ENCODE peak calls at places on chromosomes 12 and 14, in six cellular contexts. One of them, this sample, is unnamed. For H3K36me3, the result is how much of the 10 kb centered on the place peaks cover.

GRCh38 chr12:16220120-16220519 is 57.4 kb downstream of the SLC15A5 start:
- DNase-seq in BJ: no peak
- DNase-seq in tibial artery: no peak
- DNase-seq in mammary epithelial cell: no peak
- DNase-seq in left ventricle myocardium inferior: no peak
- DNase-seq in mucosa of descending colon: no peak
- DNase-seq in this sample: no peak

GRCh38 chr12:28937196-28937595 is 211.9 kb upstream of the FAR2 start:
- DNase-seq in BJ: no peak
- DNase-seq in tibial artery: no peak
- DNase-seq in mammary epithelial cell: peak
- DNase-seq in left ventricle myocardium inferior: no peak
- DNase-seq in mucosa of descending colon: no peak
- DNase-seq in this sample: peak

GRCh38 chr12:116958402-116959197 is 47.9 kb downstream of the FBXW8 start:
- DNase-seq in BJ: no peak
- DNase-seq in tibial artery: no peak
- DNase-seq in mammary epithelial cell: no peak
- DNase-seq in left ventricle myocardium inferior: no peak
- DNase-seq in mucosa of descending colon: no peak
- DNase-seq in this sample: no peak

GRCh38 chr12:50390284-50390683 is 6.1 kb downstream of the FAM186A start:
- DNase-seq in BJ: peak
- DNase-seq in tibial artery: no peak
- DNase-seq in mammary epithelial cell: peak
- DNase-seq in left ventricle myocardium inferior: no peak
- DNase-seq in mucosa of descending colon: no peak
- DNase-seq in this sample: peak

GRCh38 chr12:27866382-27867101 is 86.5 kb upstream of the MANSC4 start:
- DNase-seq in BJ: no peak
- DNase-seq in tibial artery: no peak
- DNase-seq in mammary epithelial cell: peak
- DNase-seq in left ventricle myocardium inferior: no peak
- DNase-seq in mucosa of descending colon: no peak
- DNase-seq in this sample: no peak

GRCh38 chr14:74486164-74486563 is 6.9 kb downstream of the NPC2 start:
- DNase-seq in BJ: no peak
- DNase-seq in tibial artery: no peak
- DNase-seq in mammary epithelial cell: no peak
- DNase-seq in left ventricle myocardium inferior: no peak
- DNase-seq in mucosa of descending colon: no peak
- DNase-seq in this sample: no peak

GRCh38 chr14:73269729-73270651 is 32.7 kb downstream of the PAPLN start:
- DNase-seq in BJ: no peak
- DNase-seq in tibial artery: peak
- DNase-seq in mammary epithelial cell: no peak
- DNase-seq in left ventricle myocardium inferior: peak
- DNase-seq in mucosa of descending colon: peak
- DNase-seq in this sample: no peak

GRCh38 chr12:3622732-3623690 is 129.9 kb downstream of the CRACR2A start:
- DNase-seq in BJ: no peak
- DNase-seq in tibial artery: no peak
- DNase-seq in mammary epithelial cell: no peak
- DNase-seq in left ventricle myocardium inferior: no peak
- DNase-seq in mucosa of descending colon: no peak
- DNase-seq in this sample: no peak

GRCh38 chr14:54488318-54488645 is 498 bp downstream of the GMFB start:
- DNase-seq in BJ: no peak
- DNase-seq in tibial artery: no peak
- DNase-seq in mammary epithelial cell: no peak
- DNase-seq in left ventricle myocardium inferior: no peak
- DNase-seq in mucosa of descending colon: no peak
- DNase-seq in this sample: no peak

GRCh38 chr14:41859336-41859735 is 252.7 kb downstream of the LRFN5 start:
- DNase-seq in BJ: no peak
- DNase-seq in tibial artery: no peak
- DNase-seq in mammary epithelial cell: no peak
- DNase-seq in left ventricle myocardium inferior: no peak
- DNase-seq in mucosa of descending colon: no peak
- DNase-seq in this sample: no peak

GRCh38 chr14:72633551-72633950 is 260.4 kb downstream of the DPF3 start:
- DNase-seq in BJ: no peak
- DNase-seq in tibial artery: no peak
- DNase-seq in mammary epithelial cell: no peak
- DNase-seq in left ventricle myocardium inferior: no peak
- DNase-seq in mucosa of descending colon: no peak
- DNase-seq in this sample: no peak

GRCh38 chr14:75059642-75060041 is 4.2 kb downstream of the ACYP1 start:
- DNase-seq in BJ: peak
- DNase-seq in tibial artery: no peak
- DNase-seq in mammary epithelial cell: peak
- DNase-seq in left ventricle myocardium inferior: no peak
- DNase-seq in mucosa of descending colon: no peak
- DNase-seq in this sample: no peak

GRCh38 chr14:85587152-85587697 is 57.3 kb downstream of the FLRT2 start:
- DNase-seq in BJ: peak
- DNase-seq in tibial artery: no peak
- DNase-seq in mammary epithelial cell: peak
- DNase-seq in left ventricle myocardium inferior: no peak
- DNase-seq in mucosa of descending colon: no peak
- DNase-seq in this sample: peak

GRCh38 chr12:6157482-6157881 is 33.0 kb upstream of the VWF start:
- DNase-seq in BJ: no peak
- DNase-seq in tibial artery: no peak
- DNase-seq in mammary epithelial cell: no peak
- DNase-seq in left ventricle myocardium inferior: no peak
- DNase-seq in mucosa of descending colon: no peak
- DNase-seq in this sample: no peak

GRCh38 chr12:113861708-113862312 is 104.3 kb downstream of the RBM19 start:
- DNase-seq in BJ: no peak
- DNase-seq in tibial artery: no peak
- DNase-seq in mammary epithelial cell: no peak
- DNase-seq in left ventricle myocardium inferior: no peak
- DNase-seq in mucosa of descending colon: no peak
- DNase-seq in this sample: no peak

GRCh38 chr12:119713551-119714031 is 45.7 kb downstream of the PRKAB1 start:
- DNase-seq in BJ: no peak
- DNase-seq in tibial artery: no peak
- DNase-seq in mammary epithelial cell: no peak
- DNase-seq in left ventricle myocardium inferior: no peak
- DNase-seq in mucosa of descending colon: no peak
- DNase-seq in this sample: no peak

GRCh38 chr14:57889245-57889644 is 23.4 kb upstream of the SLC35F4 start:
- DNase-seq in BJ: no peak
- DNase-seq in tibial artery: peak
- DNase-seq in mammary epithelial cell: peak
- DNase-seq in left ventricle myocardium inferior: peak
- DNase-seq in mucosa of descending colon: peak
- DNase-seq in this sample: peak

GRCh38 chr12:7927470-7927869 is 8.5 kb downstream of the SLC2A3 start:
- DNase-seq in BJ: no peak
- DNase-seq in tibial artery: no peak
- DNase-seq in mammary epithelial cell: no peak
- DNase-seq in left ventricle myocardium inferior: no peak
- DNase-seq in mucosa of descending colon: no peak
- DNase-seq in this sample: no peak

GRCh38 chr12:122133192-122133950 is 40.6 kb downstream of the IL31 start:
- DNase-seq in BJ: no peak
- DNase-seq in tibial artery: no peak
- DNase-seq in mammary epithelial cell: no peak
- DNase-seq in left ventricle myocardium inferior: no peak
- DNase-seq in mucosa of descending colon: no peak
- DNase-seq in this sample: no peak

GRCh38 chr14:99726538-99727095 is 42.5 kb downstream of the CYP46A1 start:
- DNase-seq in BJ: no peak
- DNase-seq in tibial artery: no peak
- DNase-seq in mammary epithelial cell: no peak
- DNase-seq in left ventricle myocardium inferior: no peak
- DNase-seq in mucosa of descending colon: no peak
- DNase-seq in this sample: no peak

GRCh38 chr12:111841750-111842555 is at the start of gene MAPKAPK5:
- DNase-seq in BJ: peak
- DNase-seq in tibial artery: peak
- DNase-seq in mammary epithelial cell: peak
- DNase-seq in left ventricle myocardium inferior: peak
- DNase-seq in mucosa of descending colon: peak
- DNase-seq in this sample: peak

GRCh38 chr12:111840831-111841230 is 1.2 kb upstream of the MAPKAPK5 start:
- DNase-seq in BJ: no peak
- DNase-seq in tibial artery: no peak
- DNase-seq in mammary epithelial cell: no peak
- DNase-seq in left ventricle myocardium inferior: no peak
- DNase-seq in mucosa of descending colon: peak
- DNase-seq in this sample: no peak

GRCh38 chr12:111841236-111841749 is 735 bp upstream of the MAPKAPK5 start:
- DNase-seq in BJ: no peak
- DNase-seq in tibial artery: no peak
- DNase-seq in mammary epithelial cell: no peak
- DNase-seq in left ventricle myocardium inferior: no peak
- DNase-seq in mucosa of descending colon: no peak
- DNase-seq in this sample: no peak

GRCh38 chr12:111846016-111846415 is 4.0 kb downstream of the MAPKAPK5 start:
- DNase-seq in BJ: no peak
- DNase-seq in tibial artery: no peak
- DNase-seq in mammary epithelial cell: no peak
- DNase-seq in left ventricle myocardium inferior: no peak
- DNase-seq in mucosa of descending colon: no peak
- DNase-seq in this sample: no peak

DNA sequence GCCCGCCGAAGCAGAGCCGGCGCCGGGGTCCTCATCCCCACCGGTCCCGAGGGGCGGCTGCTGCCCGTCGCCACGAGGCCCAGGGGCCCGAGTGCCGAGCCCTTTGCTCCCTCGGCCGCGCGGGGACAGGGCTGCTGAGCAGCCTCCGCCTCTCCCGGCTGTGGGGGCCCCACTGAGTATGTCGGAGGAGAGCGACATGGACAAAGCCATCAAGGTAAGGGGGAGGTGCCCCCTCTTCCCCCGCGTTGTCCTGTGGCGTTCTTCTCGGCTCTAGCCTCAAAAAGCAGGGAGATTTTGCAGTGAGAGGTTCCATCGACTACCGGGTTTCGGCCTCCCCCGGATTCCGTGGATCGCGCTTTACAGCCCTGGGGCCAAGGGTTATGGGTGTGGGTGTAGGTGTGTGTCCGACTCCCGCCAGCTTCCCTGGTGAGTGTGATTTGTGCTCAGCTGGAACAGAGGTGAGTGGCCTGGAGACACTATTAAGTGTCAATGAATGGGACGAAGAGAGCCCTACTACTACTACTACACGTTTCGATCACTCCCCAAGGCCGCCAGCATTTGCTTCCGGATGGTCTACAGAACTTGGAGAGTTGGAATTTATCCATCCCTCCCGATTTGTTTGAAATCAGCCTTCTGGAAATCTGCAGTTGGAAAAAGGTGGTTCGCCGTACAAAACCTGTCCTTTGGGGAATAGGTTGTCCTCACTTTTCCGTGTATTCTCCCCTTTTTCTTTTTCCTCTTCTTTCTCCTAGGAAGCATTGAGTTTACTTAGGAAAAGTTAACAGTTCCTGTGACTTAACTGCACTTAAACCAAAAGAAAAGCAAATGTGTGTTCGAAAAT is 748 bp downstream of the MAPKAPK5 start:
- DNase-seq in BJ: no peak
- DNase-seq in tibial artery: no peak
- DNase-seq in mammary epithelial cell: peak
- DNase-seq in left ventricle myocardium inferior: no peak
- DNase-seq in mucosa of descending colon: peak
- DNase-seq in this sample: no peak
- H3K4me3 ChIP-seq in BJ: peak
- H3K4me3 ChIP-seq in tibial artery: peak
- H3K4me3 ChIP-seq in mammary epithelial cell: peak
- H3K4me3 ChIP-seq in left ventricle myocardium inferior: peak
- H3K4me3 ChIP-seq in mucosa of descending colon: peak
- H3K4me3 ChIP-seq in this sample: peak

DNA sequence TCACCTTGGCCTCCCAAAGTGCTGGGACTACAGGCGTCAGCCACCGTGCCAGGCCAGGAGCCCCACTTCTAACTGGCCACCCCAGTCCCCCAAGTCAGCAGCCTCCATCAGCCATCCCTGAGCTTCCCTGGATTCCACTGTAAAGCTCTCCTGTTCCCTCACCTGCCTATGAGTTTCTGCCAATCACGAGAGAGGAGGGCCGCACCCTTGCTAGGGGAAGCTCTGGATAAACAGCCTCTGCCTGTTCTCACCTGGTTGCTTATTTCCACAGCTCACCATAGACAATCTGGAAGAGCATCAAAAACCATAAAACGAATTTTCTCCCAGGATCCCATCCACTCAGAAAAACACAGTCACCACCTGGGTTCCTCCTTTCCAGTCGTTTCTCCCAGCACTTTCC is 5.0 kb downstream of the CDCA4 start:
- DNase-seq in BJ: no peak
- DNase-seq in tibial artery: no peak
- DNase-seq in mammary epithelial cell: no peak
- DNase-seq in left ventricle myocardium inferior: no peak
- DNase-seq in mucosa of descending colon: no peak
- DNase-seq in this sample: no peak
- H3K36me3 ChIP-seq in BJ: under half
- H3K36me3 ChIP-seq in tibial artery: under half
- H3K36me3 ChIP-seq in mammary epithelial cell: under half
- H3K36me3 ChIP-seq in left ventricle myocardium inferior: under half
- H3K36me3 ChIP-seq in mucosa of descending colon: under half
- H3K36me3 ChIP-seq in this sample: under half

DNA sequence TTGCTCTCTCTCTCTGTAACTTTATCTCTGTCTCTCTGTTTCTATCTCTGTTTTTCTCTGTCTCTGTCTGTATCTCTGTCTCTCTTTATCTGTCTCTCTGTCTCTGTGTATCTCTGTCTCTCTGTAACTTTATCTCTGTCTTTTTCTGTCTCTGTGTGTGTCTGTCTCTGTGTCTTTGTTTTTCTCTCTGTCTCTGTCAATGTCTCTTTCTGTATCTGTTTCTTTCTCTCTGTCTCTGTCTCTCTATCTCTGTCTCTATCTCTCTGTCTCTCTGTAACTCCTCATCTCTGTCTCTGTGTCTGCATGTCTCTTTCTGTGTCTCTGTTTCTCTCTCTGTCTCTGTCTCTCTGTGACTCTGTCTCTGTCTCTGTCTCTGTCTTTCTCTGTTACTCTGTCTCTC is 51.7 kb downstream of the TMEM121 start:
- DNase-seq in BJ: no peak
- DNase-seq in tibial artery: no peak
- DNase-seq in mammary epithelial cell: no peak
- DNase-seq in left ventricle myocardium inferior: no peak
- DNase-seq in mucosa of descending colon: no peak
- DNase-seq in this sample: no peak
- H3K4me3 ChIP-seq in BJ: no peak
- H3K4me3 ChIP-seq in tibial artery: no peak
- H3K4me3 ChIP-seq in mammary epithelial cell: no peak
- H3K4me3 ChIP-seq in left ventricle myocardium inferior: no peak
- H3K4me3 ChIP-seq in mucosa of descending colon: no peak
- H3K4me3 ChIP-seq in this sample: no peak

DNA sequence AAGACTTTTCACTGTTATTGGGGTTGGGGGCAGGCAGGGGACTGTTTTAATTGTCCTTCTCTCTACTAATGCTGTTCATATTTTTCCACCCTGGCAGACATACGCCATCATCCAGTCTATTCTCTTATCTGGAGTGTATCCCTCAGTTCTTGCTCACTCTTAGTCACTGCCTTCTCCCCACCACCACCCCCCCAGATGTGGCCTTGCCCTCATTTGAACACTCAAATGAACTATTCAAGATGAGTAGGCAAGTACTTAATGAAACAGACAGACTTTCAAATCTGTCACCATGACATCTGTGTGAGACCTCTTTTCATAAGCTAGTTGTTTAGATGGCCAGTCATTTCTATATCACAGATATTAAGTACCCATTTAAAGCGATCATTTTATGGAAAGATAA is 10.1 kb downstream of the NUDT4 start:
- DNase-seq in BJ: no peak
- DNase-seq in tibial artery: no peak
- DNase-seq in mammary epithelial cell: peak
- DNase-seq in left ventricle myocardium inferior: no peak
- DNase-seq in mucosa of descending colon: no peak
- DNase-seq in this sample: no peak
- H3K36me3 ChIP-seq in BJ: under half
- H3K36me3 ChIP-seq in tibial artery: under half
- H3K36me3 ChIP-seq in mammary epithelial cell: under half
- H3K36me3 ChIP-seq in left ventricle myocardium inferior: under half
- H3K36me3 ChIP-seq in mucosa of descending colon: under half
- H3K36me3 ChIP-seq in this sample: under half